ENCODE peak calls at places on chromosomes 1 and 21, in five cellular contexts. T, N, Q, G and D are unnamed samples.

GRCh38 chr1:199352351-199352750 is 675.2 kb upstream of the NR5A2 start:
- DNase-seq in T (peak; percentile 5), N (no peak), Q (no peak), G (no peak), D (no peak)

GRCh38 chr1:204826970-204827369 is 43.7 kb upstream of the NFASC start:
- DNase-seq in T (peak; percentile 91), N (no peak), Q (peak; percentile 37), G (no peak), D (no peak)

GRCh38 chr21:45220106-45220505 is 67.6 kb downstream of the POFUT2 start:
- DNase-seq in T (no peak), N (no peak), Q (peak; percentile 81), G (no peak), D (peak; percentile 70)

GRCh38 chr1:235079443-235079967 is 49.1 kb downstream of the TOMM20 start:
- DNase-seq in T (no peak), N (no peak), Q (no peak), G (no peak), D (peak; percentile 70)

GRCh38 chr1:23925279-23925678 is 12.1 kb upstream of the CNR2 start:
- DNase-seq in T (no peak), N (no peak), Q (no peak), G (no peak), D (no peak)

GRCh38 chr1:154819628-154820590 is 50.2 kb downstream of the KCNN3 start:
- DNase-seq in T (peak; percentile 72), N (no peak), Q (no peak), G (no peak), D (peak; percentile 10)

GRCh38 chr1:235417101-235417697 is 50.0 kb downstream of the TBCE start:
- DNase-seq in T (peak; percentile 74), N (peak; percentile 60), Q (peak; percentile 84), G (peak; percentile 79), D (peak; percentile 89)

GRCh38 chr21:41480086-41480690 is 27.8 kb downstream of the TMPRSS2 start:
- DNase-seq in T (no peak), N (no peak), Q (no peak), G (no peak), D (no peak)

GRCh38 chr1:198465201-198466144 is 75.0 kb downstream of the ATP6V1G3 start:
- DNase-seq in T (peak; percentile 78), N (peak; percentile 43), Q (peak; percentile 87), G (peak; percentile 41), D (peak; percentile 80)

GRCh38 chr1:151831256-151831591 is 378 bp downstream of the RORC start:
- DNase-seq in T (no peak), N (no peak), Q (no peak), G (no peak), D (no peak)

DNA sequence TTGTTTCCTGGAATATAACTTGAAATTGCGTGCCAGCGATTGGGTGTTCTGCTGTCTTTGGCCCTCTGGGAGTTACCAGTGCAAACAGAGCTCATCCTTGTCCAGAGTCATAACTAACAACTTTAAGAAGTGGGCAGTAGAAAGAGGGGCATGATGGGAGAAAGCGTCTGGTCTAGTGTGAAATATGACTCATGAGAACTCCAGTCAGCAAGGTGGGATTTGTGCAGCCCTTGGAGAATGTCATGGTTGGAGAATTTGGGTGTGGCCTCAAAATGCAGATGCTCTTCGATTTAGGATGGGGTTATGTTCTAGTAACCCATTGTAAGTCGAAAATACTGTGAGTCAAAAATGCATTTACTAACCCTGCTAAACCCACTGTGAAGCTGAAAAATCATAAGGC is 12.9 kb downstream of the ATP1B1 start:
- DNase-seq in T (no peak), N (peak; percentile 85), Q (peak; percentile 38), G (no peak), D (no peak)
- H3K4me3 ChIP-seq in T (no peak overlapping the region), N (no peak overlapping the region), Q (no peak overlapping the region), G (no peak overlapping the region), D (no peak overlapping the region)

GRCh38 chr21:39854572-39854971 is 12.7 kb upstream of the PCP4 start:
- DNase-seq in T (peak; percentile 29), N (no peak), Q (no peak), G (no peak), D (no peak)
- TF ChIP-seq CTCF in T (peak; percentile 50), N (no peak), Q (no peak), G (no peak), D (no peak)

GRCh38 chr1:243345205-243345604 is 89.4 kb downstream of the SDCCAG8 start:
- DNase-seq in T (no peak), N (no peak), Q (peak; percentile 31), G (peak; percentile 11), D (peak; percentile 14)
- H3K4me3 ChIP-seq in T (no peak overlapping the region), N (no peak overlapping the region), Q (no peak overlapping the region), G (no peak overlapping the region), D (no peak overlapping the region)

GRCh38 chr1:40199126-40199525 is 37.9 kb downstream of the RLF start:
- DNase-seq in T (no peak), N (no peak), Q (no peak), G (no peak), D (no peak)

DNA sequence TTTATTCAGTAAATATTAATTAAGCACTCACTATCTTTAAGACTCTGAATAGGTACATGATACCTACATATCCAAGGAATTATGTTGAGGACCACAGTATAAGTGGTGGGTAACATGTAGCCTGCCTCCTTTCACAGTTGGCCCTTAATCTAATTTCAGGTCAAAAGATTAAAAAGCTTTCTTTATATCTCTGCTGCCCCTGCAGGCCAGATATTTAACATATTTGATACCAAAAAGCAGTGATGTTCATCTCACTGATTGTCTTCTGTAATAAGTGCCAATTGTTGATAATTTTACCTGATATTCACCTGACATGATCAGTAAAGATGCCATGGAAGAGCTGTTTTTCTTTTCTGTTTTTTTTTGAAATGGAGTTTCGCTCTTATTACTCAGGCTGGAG is 36.5 kb downstream of the RLF start:
- DNase-seq in T (no peak), N (no peak), Q (no peak), G (no peak), D (no peak)
- TF ChIP-seq CTCF in T (no peak), N (no peak), Q (peak; percentile 28), G (peak; percentile 7), D (peak; percentile 21)

GRCh38 chr1:59697138-59697811 is 117.5 kb upstream of the HOOK1 start:
- DNase-seq in T (no peak), N (no peak), Q (no peak), G (no peak), D (no peak)
- H3K4me3 ChIP-seq in T (no peak overlapping the region), N (no peak overlapping the region), Q (no peak overlapping the region), G (no peak overlapping the region), D (no peak overlapping the region)

GRCh38 chr1:165688046-165688445 is 10.3 kb downstream of the ALDH9A1 start:
- DNase-seq in T (no peak), N (no peak), Q (no peak), G (no peak), D (no peak)

GRCh38 chr1:165686971-165687433 is 11.4 kb downstream of the ALDH9A1 start:
- DNase-seq in T (no peak), N (no peak), Q (no peak), G (no peak), D (no peak)

GRCh38 chr1:165683848-165684485 is 14.4 kb downstream of the ALDH9A1 start:
- DNase-seq in T (no peak), N (no peak), Q (no peak), G (no peak), D (no peak)

GRCh38 chr1:165686121-165686970 is 12.0 kb downstream of the ALDH9A1 start:
- DNase-seq in T (peak; percentile 57), N (no peak), Q (no peak), G (no peak), D (no peak)
- TF ChIP-seq CTCF in T (peak; percentile 78), N (no peak), Q (no peak), G (no peak), D (no peak)

GRCh38 chr1:36223996-36224536 is at the start of gene THRAP3:
- DNase-seq in T (peak; percentile 99), N (peak; percentile 98), Q (peak; percentile 99), G (peak; percentile 99), D (peak; percentile 100)

GRCh38 chr1:36225298-36225899 is 1.2 kb downstream of the THRAP3 start:
- DNase-seq in T (no peak), N (no peak), Q (no peak), G (no peak), D (no peak)

GRCh38 chr1:36224537-36225297 is 474 bp downstream of the THRAP3 start:
- DNase-seq in T (peak; percentile 95), N (peak; percentile 66), Q (peak; percentile 89), G (peak; percentile 77), D (peak; percentile 90)

GRCh38 chr1:36223373-36223995 is 759 bp upstream of the THRAP3 start:
- DNase-seq in T (peak; percentile 63), N (no peak), Q (peak; percentile 69), G (no peak), D (peak; percentile 77)

GRCh38 chr1:36222481-36223372 is 1.5 kb upstream of the THRAP3 start:
- DNase-seq in T (peak; percentile 32), N (no peak), Q (peak; percentile 22), G (no peak), D (no peak)
- H3K4me3 ChIP-seq in T (peak overlapping the region; percentile 58), N (peak overlapping the region; percentile 64), Q (peak overlapping the region; percentile 84), G (peak overlapping the region; percentile 78), D (peak overlapping the region; percentile 68)